ENCODE peak calls at places on chromosomes 12 and 14, in eight cellular contexts. One of them, this sample, is unnamed.

GRCh38 chr12:75650100-75650499 is 138.7 kb upstream of the KRR1 start:
- DNase-seq in Daoy: no peak
- DNase-seq in stimulated activated CD4-positive, alpha-beta T cell treated with anti-CD3 and anti-CD28 coated beads, Interleukin-4, amount 100 ng/mL, for 24 hours: no peak
- DNase-seq in fibroblast of mammary gland: no peak
- DNase-seq in hypothalamus: no peak
- DNase-seq in RWPE1: no peak
- DNase-seq in ELR: no peak
- DNase-seq in GM12865: no peak
- DNase-seq in this sample: no peak

GRCh38 chr14:34243401-34243800 is 218.6 kb downstream of the SPTSSA start:
- DNase-seq in RWPE1: no peak
- DNase-seq in stimulated activated CD4-positive, alpha-beta T cell treated with anti-CD3 and anti-CD28 coated beads, Interleukin-4, amount 100 ng/mL, for 24 hours: no peak
- DNase-seq in fibroblast of mammary gland: no peak
- DNase-seq in GM12865: no peak
- DNase-seq in hypothalamus: no peak
- DNase-seq in ELR: no peak
- DNase-seq in Daoy: no peak
- DNase-seq in this sample: no peak

GRCh38 chr14:75784314-75784686 is 123.3 kb downstream of the TTLL5 start:
- DNase-seq in ELR: no peak
- DNase-seq in RWPE1: no peak
- DNase-seq in GM12865: no peak
- DNase-seq in Daoy: no peak
- DNase-seq in stimulated activated CD4-positive, alpha-beta T cell treated with anti-CD3 and anti-CD28 coated beads, Interleukin-4, amount 100 ng/mL, for 24 hours: no peak
- DNase-seq in fibroblast of mammary gland: no peak
- DNase-seq in hypothalamus: no peak
- DNase-seq in this sample: no peak

GRCh38 chr12:62260733-62261683 is 804 bp downstream of the USP15 start:
- DNase-seq in GM12865: peak
- DNase-seq in RWPE1: peak
- DNase-seq in hypothalamus: peak
- DNase-seq in fibroblast of mammary gland: peak
- DNase-seq in ELR: peak
- DNase-seq in stimulated activated CD4-positive, alpha-beta T cell treated with anti-CD3 and anti-CD28 coated beads, Interleukin-4, amount 100 ng/mL, for 24 hours: peak
- DNase-seq in Daoy: peak
- DNase-seq in this sample: peak

GRCh38 chr12:24087294-24087693 is 137.8 kb upstream of the SOX5 start:
- DNase-seq in GM12865: no peak
- DNase-seq in RWPE1: no peak
- DNase-seq in ELR: no peak
- DNase-seq in hypothalamus: no peak
- DNase-seq in stimulated activated CD4-positive, alpha-beta T cell treated with anti-CD3 and anti-CD28 coated beads, Interleukin-4, amount 100 ng/mL, for 24 hours: no peak
- DNase-seq in Daoy: no peak
- DNase-seq in fibroblast of mammary gland: no peak
- DNase-seq in this sample: no peak

GRCh38 chr12:57216931-57217871 is 607 bp downstream of the NXPH4 start:
- DNase-seq in ELR: peak
- DNase-seq in hypothalamus: no peak
- DNase-seq in fibroblast of mammary gland: no peak
- DNase-seq in stimulated activated CD4-positive, alpha-beta T cell treated with anti-CD3 and anti-CD28 coated beads, Interleukin-4, amount 100 ng/mL, for 24 hours: no peak
- DNase-seq in RWPE1: no peak
- DNase-seq in GM12865: no peak
- DNase-seq in Daoy: peak
- DNase-seq in this sample: no peak

GRCh38 chr12:56947633-56948535 is 9.5 kb downstream of the RDH16 start:
- DNase-seq in hypothalamus: no peak
- DNase-seq in fibroblast of mammary gland: peak
- DNase-seq in ELR: peak
- DNase-seq in stimulated activated CD4-positive, alpha-beta T cell treated with anti-CD3 and anti-CD28 coated beads, Interleukin-4, amount 100 ng/mL, for 24 hours: no peak
- DNase-seq in RWPE1: no peak
- DNase-seq in Daoy: no peak
- DNase-seq in GM12865: peak
- DNase-seq in this sample: no peak

GRCh38 chr12:65443038-65443437 is 164.6 kb downstream of the MSRB3 start:
- DNase-seq in GM12865: no peak
- DNase-seq in ELR: peak
- DNase-seq in fibroblast of mammary gland: peak
- DNase-seq in hypothalamus: no peak
- DNase-seq in Daoy: no peak
- DNase-seq in stimulated activated CD4-positive, alpha-beta T cell treated with anti-CD3 and anti-CD28 coated beads, Interleukin-4, amount 100 ng/mL, for 24 hours: no peak
- DNase-seq in RWPE1: no peak
- DNase-seq in this sample: no peak

GRCh38 chr12:26143291-26143690 is 18.5 kb upstream of the BHLHE41 start:
- DNase-seq in fibroblast of mammary gland: no peak
- DNase-seq in GM12865: no peak
- DNase-seq in RWPE1: no peak
- DNase-seq in hypothalamus: no peak
- DNase-seq in stimulated activated CD4-positive, alpha-beta T cell treated with anti-CD3 and anti-CD28 coated beads, Interleukin-4, amount 100 ng/mL, for 24 hours: no peak
- DNase-seq in ELR: no peak
- DNase-seq in Daoy: no peak
- DNase-seq in this sample: no peak

GRCh38 chr12:5614206-5614605 is 182.3 kb downstream of the NTF3 start:
- DNase-seq in stimulated activated CD4-positive, alpha-beta T cell treated with anti-CD3 and anti-CD28 coated beads, Interleukin-4, amount 100 ng/mL, for 24 hours: no peak
- DNase-seq in RWPE1: no peak
- DNase-seq in Daoy: peak
- DNase-seq in fibroblast of mammary gland: no peak
- DNase-seq in hypothalamus: no peak
- DNase-seq in ELR: no peak
- DNase-seq in GM12865: no peak
- DNase-seq in this sample: no peak

GRCh38 chr12:12482150-12482761 is 80.4 kb downstream of the DUSP16 start:
- DNase-seq in ELR: no peak
- DNase-seq in fibroblast of mammary gland: no peak
- DNase-seq in GM12865: no peak
- DNase-seq in hypothalamus: no peak
- DNase-seq in Daoy: no peak
- DNase-seq in stimulated activated CD4-positive, alpha-beta T cell treated with anti-CD3 and anti-CD28 coated beads, Interleukin-4, amount 100 ng/mL, for 24 hours: peak
- DNase-seq in RWPE1: no peak
- DNase-seq in this sample: no peak

GRCh38 chr14:75279153-75279738 is 618 bp downstream of the FOS start:
- DNase-seq in GM12865: peak
- DNase-seq in Daoy: peak
- DNase-seq in hypothalamus: peak
- DNase-seq in RWPE1: peak
- DNase-seq in stimulated activated CD4-positive, alpha-beta T cell treated with anti-CD3 and anti-CD28 coated beads, Interleukin-4, amount 100 ng/mL, for 24 hours: peak
- DNase-seq in ELR: peak
- DNase-seq in fibroblast of mammary gland: peak
- DNase-seq in this sample: peak

GRCh38 chr12:6807170-6807569 is 14.5 kb upstream of the GPR162 start:
- DNase-seq in fibroblast of mammary gland: peak
- DNase-seq in stimulated activated CD4-positive, alpha-beta T cell treated with anti-CD3 and anti-CD28 coated beads, Interleukin-4, amount 100 ng/mL, for 24 hours: no peak
- DNase-seq in hypothalamus: no peak
- DNase-seq in RWPE1: no peak
- DNase-seq in GM12865: no peak
- DNase-seq in ELR: peak
- DNase-seq in Daoy: no peak
- DNase-seq in this sample: no peak

GRCh38 chr12:39103552-39104165 is 198.3 kb upstream of the CPNE8 start:
- DNase-seq in fibroblast of mammary gland: peak
- DNase-seq in hypothalamus: no peak
- DNase-seq in Daoy: peak
- DNase-seq in ELR: peak
- DNase-seq in GM12865: peak
- DNase-seq in stimulated activated CD4-positive, alpha-beta T cell treated with anti-CD3 and anti-CD28 coated beads, Interleukin-4, amount 100 ng/mL, for 24 hours: peak
- DNase-seq in RWPE1: peak
- DNase-seq in this sample: peak

GRCh38 chr14:72311116-72311515 is 378.9 kb downstream of the RGS6 start:
- DNase-seq in hypothalamus: no peak
- DNase-seq in stimulated activated CD4-positive, alpha-beta T cell treated with anti-CD3 and anti-CD28 coated beads, Interleukin-4, amount 100 ng/mL, for 24 hours: no peak
- DNase-seq in ELR: no peak
- DNase-seq in fibroblast of mammary gland: no peak
- DNase-seq in Daoy: no peak
- DNase-seq in RWPE1: no peak
- DNase-seq in GM12865: no peak
- DNase-seq in this sample: no peak

GRCh38 chr14:104954746-104955395 is 23.3 kb downstream of the AHNAK2 start:
- DNase-seq in fibroblast of mammary gland: no peak
- DNase-seq in GM12865: no peak
- DNase-seq in Daoy: no peak
- DNase-seq in RWPE1: no peak
- DNase-seq in stimulated activated CD4-positive, alpha-beta T cell treated with anti-CD3 and anti-CD28 coated beads, Interleukin-4, amount 100 ng/mL, for 24 hours: no peak
- DNase-seq in ELR: no peak
- DNase-seq in hypothalamus: no peak
- DNase-seq in this sample: no peak

GRCh38 chr12:53299101-53299453 is 418 bp upstream of the MYG1 start:
- DNase-seq in hypothalamus: no peak
- DNase-seq in Daoy: peak
- DNase-seq in fibroblast of mammary gland: peak
- DNase-seq in GM12865: no peak
- DNase-seq in RWPE1: peak
- DNase-seq in stimulated activated CD4-positive, alpha-beta T cell treated with anti-CD3 and anti-CD28 coated beads, Interleukin-4, amount 100 ng/mL, for 24 hours: peak
- DNase-seq in ELR: peak
- DNase-seq in this sample: no peak

GRCh38 chr14:35384386-35385041 is 20.0 kb downstream of the NFKBIA start:
- DNase-seq in Daoy: peak
- DNase-seq in fibroblast of mammary gland: peak
- DNase-seq in RWPE1: no peak
- DNase-seq in hypothalamus: no peak
- DNase-seq in ELR: peak
- DNase-seq in stimulated activated CD4-positive, alpha-beta T cell treated with anti-CD3 and anti-CD28 coated beads, Interleukin-4, amount 100 ng/mL, for 24 hours: no peak
- DNase-seq in GM12865: no peak
- DNase-seq in this sample: no peak

GRCh38 chr12:105906545-105906944 is 232.2 kb downstream of the NUAK1 start:
- DNase-seq in stimulated activated CD4-positive, alpha-beta T cell treated with anti-CD3 and anti-CD28 coated beads, Interleukin-4, amount 100 ng/mL, for 24 hours: no peak
- DNase-seq in Daoy: no peak
- DNase-seq in fibroblast of mammary gland: no peak
- DNase-seq in RWPE1: no peak
- DNase-seq in GM12865: no peak
- DNase-seq in ELR: no peak
- DNase-seq in hypothalamus: no peak
- DNase-seq in this sample: no peak

GRCh38 chr12:75908961-75909699 is 122.4 kb downstream of the PHLDA1 start:
- DNase-seq in fibroblast of mammary gland: peak
- DNase-seq in GM12865: no peak
- DNase-seq in stimulated activated CD4-positive, alpha-beta T cell treated with anti-CD3 and anti-CD28 coated beads, Interleukin-4, amount 100 ng/mL, for 24 hours: no peak
- DNase-seq in hypothalamus: peak
- DNase-seq in Daoy: peak
- DNase-seq in ELR: no peak
- DNase-seq in RWPE1: peak
- DNase-seq in this sample: no peak

GRCh38 chr12:125240717-125241116 is 175.5 kb downstream of the AACS start:
- DNase-seq in hypothalamus: no peak
- DNase-seq in RWPE1: no peak
- DNase-seq in stimulated activated CD4-positive, alpha-beta T cell treated with anti-CD3 and anti-CD28 coated beads, Interleukin-4, amount 100 ng/mL, for 24 hours: no peak
- DNase-seq in ELR: no peak
- DNase-seq in GM12865: no peak
- DNase-seq in fibroblast of mammary gland: no peak
- DNase-seq in Daoy: no peak
- DNase-seq in this sample: no peak

GRCh38 chr14:68792830-68793733 is at the start of gene ZFP36L1:
- DNase-seq in hypothalamus: peak
- DNase-seq in RWPE1: peak
- DNase-seq in fibroblast of mammary gland: peak
- DNase-seq in GM12865: peak
- DNase-seq in stimulated activated CD4-positive, alpha-beta T cell treated with anti-CD3 and anti-CD28 coated beads, Interleukin-4, amount 100 ng/mL, for 24 hours: peak
- DNase-seq in Daoy: peak
- DNase-seq in ELR: peak
- DNase-seq in this sample: peak

GRCh38 chr12:20376984-20377383 is 8.6 kb downstream of the PDE3A start:
- DNase-seq in Daoy: no peak
- DNase-seq in GM12865: peak
- DNase-seq in hypothalamus: no peak
- DNase-seq in RWPE1: no peak
- DNase-seq in stimulated activated CD4-positive, alpha-beta T cell treated with anti-CD3 and anti-CD28 coated beads, Interleukin-4, amount 100 ng/mL, for 24 hours: no peak
- DNase-seq in ELR: peak
- DNase-seq in fibroblast of mammary gland: peak
- DNase-seq in this sample: no peak

GRCh38 chr14:103143535-103143934 is 20.3 kb downstream of the TNFAIP2 start:
- DNase-seq in ELR: peak
- DNase-seq in Daoy: no peak
- DNase-seq in stimulated activated CD4-positive, alpha-beta T cell treated with anti-CD3 and anti-CD28 coated beads, Interleukin-4, amount 100 ng/mL, for 24 hours: no peak
- DNase-seq in GM12865: no peak
- DNase-seq in RWPE1: peak
- DNase-seq in fibroblast of mammary gland: peak
- DNase-seq in hypothalamus: no peak
- DNase-seq in this sample: no peak

GRCh38 chr14:96863327-96863985 is 66.3 kb downstream of the VRK1 start:
- DNase-seq in GM12865: no peak
- DNase-seq in stimulated activated CD4-positive, alpha-beta T cell treated with anti-CD3 and anti-CD28 coated beads, Interleukin-4, amount 100 ng/mL, for 24 hours: no peak
- DNase-seq in fibroblast of mammary gland: no peak
- DNase-seq in Daoy: no peak
- DNase-seq in RWPE1: no peak
- DNase-seq in hypothalamus: no peak
- DNase-seq in ELR: no peak
- DNase-seq in this sample: no peak

GRCh38 chr12:15192721-15193120 is 28.5 kb downstream of the RERG start:
- DNase-seq in ELR: peak
- DNase-seq in GM12865: no peak
- DNase-seq in hypothalamus: no peak
- DNase-seq in fibroblast of mammary gland: peak
- DNase-seq in Daoy: no peak
- DNase-seq in stimulated activated CD4-positive, alpha-beta T cell treated with anti-CD3 and anti-CD28 coated beads, Interleukin-4, amount 100 ng/mL, for 24 hours: no peak
- DNase-seq in RWPE1: no peak
- DNase-seq in this sample: no peak

GRCh38 chr12:93773122-93773871 is 96.1 kb downstream of the CRADD start:
- DNase-seq in RWPE1: no peak
- DNase-seq in GM12865: peak
- DNase-seq in fibroblast of mammary gland: peak
- DNase-seq in Daoy: peak
- DNase-seq in ELR: peak
- DNase-seq in stimulated activated CD4-positive, alpha-beta T cell treated with anti-CD3 and anti-CD28 coated beads, Interleukin-4, amount 100 ng/mL, for 24 hours: peak
- DNase-seq in hypothalamus: no peak
- DNase-seq in this sample: no peak

GRCh38 chr12:45934956-45935355 is 55.4 kb downstream of the SCAF11 start:
- DNase-seq in RWPE1: no peak
- DNase-seq in fibroblast of mammary gland: no peak
- DNase-seq in ELR: no peak
- DNase-seq in stimulated activated CD4-positive, alpha-beta T cell treated with anti-CD3 and anti-CD28 coated beads, Interleukin-4, amount 100 ng/mL, for 24 hours: no peak
- DNase-seq in GM12865: no peak
- DNase-seq in hypothalamus: no peak
- DNase-seq in Daoy: no peak
- DNase-seq in this sample: no peak

GRCh38 chr12:27525373-27525772 is 1.4 kb downstream of the PPFIBP1 start:
- DNase-seq in RWPE1: peak
- DNase-seq in GM12865: no peak
- DNase-seq in Daoy: peak
- DNase-seq in stimulated activated CD4-positive, alpha-beta T cell treated with anti-CD3 and anti-CD28 coated beads, Interleukin-4, amount 100 ng/mL, for 24 hours: no peak
- DNase-seq in ELR: peak
- DNase-seq in hypothalamus: no peak
- DNase-seq in fibroblast of mammary gland: peak
- DNase-seq in this sample: no peak

GRCh38 chr12:124440841-124441381 is 126.5 kb downstream of the NCOR2 start:
- DNase-seq in Daoy: peak
- DNase-seq in RWPE1: no peak
- DNase-seq in GM12865: no peak
- DNase-seq in fibroblast of mammary gland: no peak
- DNase-seq in hypothalamus: no peak
- DNase-seq in stimulated activated CD4-positive, alpha-beta T cell treated with anti-CD3 and anti-CD28 coated beads, Interleukin-4, amount 100 ng/mL, for 24 hours: no peak
- DNase-seq in ELR: peak
- DNase-seq in this sample: no peak

GRCh38 chr12:704516-705242 is 41.4 kb upstream of the NINJ2 start:
- DNase-seq in stimulated activated CD4-positive, alpha-beta T cell treated with anti-CD3 and anti-CD28 coated beads, Interleukin-4, amount 100 ng/mL, for 24 hours: no peak
- DNase-seq in fibroblast of mammary gland: no peak
- DNase-seq in hypothalamus: no peak
- DNase-seq in GM12865: peak
- DNase-seq in RWPE1: no peak
- DNase-seq in Daoy: no peak
- DNase-seq in ELR: no peak
- DNase-seq in this sample: no peak

GRCh38 chr14:52051861-52052260 is 17.0 kb downstream of the NID2 start:
- DNase-seq in Daoy: peak
- DNase-seq in stimulated activated CD4-positive, alpha-beta T cell treated with anti-CD3 and anti-CD28 coated beads, Interleukin-4, amount 100 ng/mL, for 24 hours: no peak
- DNase-seq in fibroblast of mammary gland: peak
- DNase-seq in hypothalamus: no peak
- DNase-seq in RWPE1: no peak
- DNase-seq in ELR: peak
- DNase-seq in GM12865: no peak
- DNase-seq in this sample: no peak

This sample was measured in nephron progenitor cell.